ENCODE peak calls at places on chromosome 14, in ten cellular contexts. L, I, K, T, W, P, U, G, A and N are unnamed samples.

GRCh38 chr14:36452850-36453249 is 67.2 kb downstream of the NKX2-1 start:
- DNase-seq in L (no peak), I (no peak), K (no peak), T (no peak), W (no peak), P (no peak), U (no peak), G (no peak), A (no peak), N (no peak)

GRCh38 chr14:67188326-67188725 is 914 bp upstream of the GARIN2 start:
- DNase-seq in L (no peak), I (no peak), K (no peak), T (no peak), W (no peak), P (no peak), U (no peak), G (no peak), A (no peak), N (no peak)

GRCh38 chr14:104724407-104724980 is 465 bp downstream of the ADSS1 start:
- DNase-seq in L (peak), I (no peak), K (peak), T (no peak), W (peak), P (peak), U (peak), G (peak), A (peak), N (peak)

GRCh38 chr14:89921896-89922548 is 32.5 kb downstream of the EFCAB11 start:
- DNase-seq in L (no peak), I (no peak), K (no peak), T (peak), W (no peak), P (no peak), U (no peak), G (no peak), A (no peak), N (no peak)

GRCh38 chr14:68650403-68650994 is 142.4 kb downstream of the ZFP36L1 start:
- DNase-seq in L (no peak), I (no peak), K (no peak), T (no peak), W (no peak), P (no peak), U (no peak), G (peak), A (no peak), N (no peak)

GRCh38 chr14:51554953-51555352 is 96.8 kb upstream of the FRMD6 start:
- DNase-seq in L (no peak), I (no peak), K (peak), T (peak), W (no peak), P (no peak), U (no peak), G (no peak), A (no peak), N (no peak)

GRCh38 chr14:58789106-58789505 is 151.3 kb downstream of the DACT1 start:
- DNase-seq in L (no peak), I (no peak), K (no peak), T (no peak), W (no peak), P (no peak), U (no peak), G (no peak), A (no peak), N (no peak)

GRCh38 chr14:96710060-96710636 is 87.0 kb upstream of the VRK1 start:
- DNase-seq in L (no peak), I (no peak), K (no peak), T (no peak), W (no peak), P (no peak), U (peak), G (no peak), A (no peak), N (no peak)

GRCh38 chr14:104978774-104979691 is 859 bp upstream of the AHNAK2 start:
- DNase-seq in L (no peak), I (no peak), K (no peak), T (no peak), W (no peak), P (no peak), U (no peak), G (peak), A (peak), N (no peak)

GRCh38 chr14:23056257-23056955 is 914 bp downstream of the CDH24 start:
- DNase-seq in L (peak), I (peak), K (peak), T (peak), W (peak), P (peak), U (peak), G (peak), A (peak), N (peak)

GRCh38 chr14:48275301-48275700 is 599.9 kb upstream of the MDGA2 start:
- DNase-seq in L (no peak), I (no peak), K (no peak), T (no peak), W (no peak), P (no peak), U (no peak), G (no peak), A (no peak), N (no peak)

GRCh38 chr14:103801459-103801858 is 45.9 kb downstream of the PPP1R13B start:
- DNase-seq in L (no peak), I (peak), K (no peak), T (peak), W (no peak), P (no peak), U (no peak), G (no peak), A (no peak), N (no peak)

GRCh38 chr14:105026033-105026785 is 5.3 kb upstream of the CDCA4 start:
- DNase-seq in L (no peak), I (no peak), K (no peak), T (peak), W (no peak), P (no peak), U (peak), G (no peak), A (no peak), N (peak)

GRCh38 chr14:30017370-30017993 is 89.8 kb upstream of the PRKD1 start:
- DNase-seq in L (no peak), I (no peak), K (no peak), T (no peak), W (no peak), P (no peak), U (no peak), G (no peak), A (no peak), N (no peak)

GRCh38 chr14:39264558-39264957 is 30.8 kb downstream of the MIA2 start:
- DNase-seq in L (no peak), I (no peak), K (no peak), T (peak), W (no peak), P (no peak), U (no peak), G (no peak), A (no peak), N (no peak)

GRCh38 chr14:70098257-70098809 is 90.4 kb downstream of the SLC8A3 start:
- DNase-seq in L (no peak), I (no peak), K (no peak), T (peak), W (no peak), P (no peak), U (no peak), G (no peak), A (no peak), N (no peak)

GRCh38 chr14:99040047-99040446 is 231.9 kb downstream of the BCL11B start:
- DNase-seq in L (no peak), I (no peak), K (no peak), T (no peak), W (no peak), P (no peak), U (no peak), G (no peak), A (no peak), N (no peak)

GRCh38 chr14:58574623-58575022 is 63.1 kb upstream of the DACT1 start:
- DNase-seq in L (no peak), I (no peak), K (peak), T (no peak), W (no peak), P (no peak), U (no peak), G (no peak), A (no peak), N (no peak)

GRCh38 chr14:102231476-102232347 is 73.3 kb downstream of the MOK start:
- DNase-seq in L (no peak), I (no peak), K (no peak), T (no peak), W (no peak), P (no peak), U (no peak), G (no peak), A (no peak), N (no peak)

GRCh38 chr14:35822501-35822900 is 3.6 kb upstream of the BRMS1L start:
- DNase-seq in L (no peak), I (no peak), K (no peak), T (no peak), W (no peak), P (no peak), U (no peak), G (no peak), A (no peak), N (no peak)

GRCh38 chr14:96091149-96091693 is 52.1 kb downstream of the C14orf132 start:
- DNase-seq in L (no peak), I (no peak), K (no peak), T (no peak), W (no peak), P (no peak), U (no peak), G (no peak), A (no peak), N (no peak)

GRCh38 chr14:99132821-99133562 is 139.0 kb downstream of the BCL11B start:
- DNase-seq in L (no peak), I (no peak), K (no peak), T (no peak), W (no peak), P (no peak), U (no peak), G (no peak), A (no peak), N (no peak)

GRCh38 chr14:63672417-63673180 is 30.9 kb upstream of the WDR89 start:
- DNase-seq in L (peak), I (no peak), K (no peak), T (no peak), W (no peak), P (no peak), U (no peak), G (no peak), A (no peak), N (no peak)

GRCh38 chr14:104087505-104087904 is 2.0 kb downstream of the ASPG start:
- DNase-seq in L (no peak), I (no peak), K (no peak), T (no peak), W (no peak), P (no peak), U (no peak), G (peak), A (peak), N (no peak)

GRCh38 chr14:77638738-77639137 is 22.3 kb upstream of the SPTLC2 start:
- DNase-seq in L (no peak), I (no peak), K (peak), T (peak), W (no peak), P (no peak), U (no peak), G (no peak), A (no peak), N (no peak)

GRCh38 chr14:35215110-35215872 is 76.9 kb upstream of the PSMA6 start:
- DNase-seq in L (no peak), I (no peak), K (peak), T (peak), W (no peak), P (no peak), U (peak), G (no peak), A (no peak), N (no peak)

GRCh38 chr14:99650189-99650588 is 5.3 kb downstream of the HHIPL1 start:
- DNase-seq in L (no peak), I (no peak), K (no peak), T (no peak), W (no peak), P (no peak), U (no peak), G (no peak), A (no peak), N (no peak)

GRCh38 chr14:105204206-105204930 is 23.3 kb upstream of the NUDT14 start:
- DNase-seq in L (no peak), I (no peak), K (peak), T (no peak), W (peak), P (peak), U (no peak), G (peak), A (peak), N (no peak)

GRCh38 chr14:52907949-52908348 is 42.9 kb downstream of the FERMT2 start:
- DNase-seq in L (no peak), I (no peak), K (no peak), T (no peak), W (no peak), P (no peak), U (no peak), G (no peak), A (no peak), N (no peak)

GRCh38 chr14:40629144-40629543 is 977.5 kb upstream of the LRFN5 start:
- DNase-seq in L (no peak), I (no peak), K (no peak), T (no peak), W (no peak), P (no peak), U (no peak), G (no peak), A (no peak), N (no peak)

GRCh38 chr14:98835825-98836100 is 436.2 kb downstream of the BCL11B start:
- DNase-seq in L (no peak), I (no peak), K (no peak), T (no peak), W (no peak), P (no peak), U (no peak), G (no peak), A (no peak), N (no peak)

GRCh38 chr14:93977790-93978581 is 1.6 kb upstream of the ASB2 start:
- DNase-seq in L (no peak), I (peak), K (no peak), T (no peak), W (no peak), P (no peak), U (peak), G (no peak), A (no peak), N (peak)

GRCh38 chr14:94173471-94173884 is 644 bp upstream of the PPP4R4 start:
- DNase-seq in L (peak), I (no peak), K (no peak), T (no peak), W (no peak), P (no peak), U (no peak), G (peak), A (peak), N (peak)

GRCh38 chr14:53902307-53902706 is 54.3 kb downstream of the BMP4 start:
- DNase-seq in L (no peak), I (no peak), K (no peak), T (no peak), W (no peak), P (no peak), U (no peak), G (no peak), A (no peak), N (no peak)

GRCh38 chr14:30550335-30550734 is 8.6 kb upstream of the G2E3 start:
- DNase-seq in L (no peak), I (no peak), K (no peak), T (peak), W (no peak), P (no peak), U (no peak), G (no peak), A (no peak), N (no peak)

DNA sequence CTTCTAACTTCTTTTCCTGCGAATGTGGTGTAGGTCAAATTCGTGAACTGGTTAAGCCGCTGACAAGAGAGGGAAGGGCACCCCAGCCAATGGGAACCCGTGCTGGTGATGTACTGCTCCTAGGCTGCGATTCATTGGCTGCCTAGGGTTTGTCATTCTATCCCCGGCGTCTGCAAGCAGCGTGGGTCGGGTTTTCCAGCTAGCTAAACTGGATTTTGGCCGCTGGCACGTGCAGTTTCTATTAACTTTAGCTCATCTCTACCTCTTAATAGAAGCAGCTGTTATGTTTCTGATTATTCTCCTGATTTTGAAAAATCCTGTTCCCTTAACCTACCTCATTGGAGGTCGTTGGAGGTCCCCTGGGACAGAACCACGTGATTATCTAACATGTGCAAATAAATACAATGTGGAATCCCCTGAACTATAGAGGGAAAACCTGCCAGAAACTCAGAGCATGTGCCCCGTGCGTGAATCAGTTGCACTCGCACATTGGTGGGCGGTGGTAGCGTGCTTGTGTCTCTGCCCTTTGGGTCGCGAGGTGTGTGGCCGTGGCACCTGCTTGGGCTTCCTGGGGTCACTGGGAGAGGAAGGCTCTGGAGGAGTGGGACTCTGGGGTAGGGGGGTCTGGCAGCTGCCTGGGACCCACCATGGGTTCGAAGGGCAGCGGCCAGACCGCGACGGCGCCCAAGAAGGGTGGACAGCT is 876 bp upstream of the PPM1A start:
- DNase-seq in L (peak), I (peak), K (peak), T (peak), W (peak), P (peak), U (peak), G (peak), A (peak), N (peak)
- TF ChIP-seq CTCF in L (no peak), I (no peak), K (no peak), T (no peak), W (no peak), P (no peak), U (no peak), G (no peak), A (no peak), N (no peak)

GRCh38 chr14:100904307-100905019 is 941 bp upstream of the RTL1 start:
- DNase-seq in L (peak), I (no peak), K (peak), T (no peak), W (no peak), P (no peak), U (peak), G (peak), A (peak), N (no peak)
- TF ChIP-seq CTCF in L (no peak), I (no peak), K (peak), T (peak), W (no peak), P (no peak), U (no peak), G (no peak), A (no peak), N (no peak)

GRCh38 chr14:56487761-56488160 is 91.8 kb upstream of the TMEM260 start:
- DNase-seq in L (no peak), I (no peak), K (no peak), T (peak), W (no peak), P (no peak), U (no peak), G (no peak), A (no peak), N (no peak)

GRCh38 chr14:56487090-56487667 is 92.4 kb upstream of the TMEM260 start:
- DNase-seq in L (no peak), I (no peak), K (peak), T (peak), W (no peak), P (no peak), U (no peak), G (no peak), A (no peak), N (no peak)

GRCh38 chr14:56488306-56488705 is 91.3 kb upstream of the TMEM260 start:
- DNase-seq in L (no peak), I (no peak), K (no peak), T (no peak), W (no peak), P (no peak), U (no peak), G (no peak), A (no peak), N (no peak)

GRCh38 chr14:56482306-56482705 is 97.3 kb upstream of the TMEM260 start:
- DNase-seq in L (peak), I (peak), K (peak), T (peak), W (no peak), P (no peak), U (no peak), G (no peak), A (no peak), N (peak)
- TF ChIP-seq CTCF in L (peak), I (no peak), K (peak), T (peak), W (no peak), P (no peak), U (no peak), G (no peak), A (no peak), N (peak)

DNA sequence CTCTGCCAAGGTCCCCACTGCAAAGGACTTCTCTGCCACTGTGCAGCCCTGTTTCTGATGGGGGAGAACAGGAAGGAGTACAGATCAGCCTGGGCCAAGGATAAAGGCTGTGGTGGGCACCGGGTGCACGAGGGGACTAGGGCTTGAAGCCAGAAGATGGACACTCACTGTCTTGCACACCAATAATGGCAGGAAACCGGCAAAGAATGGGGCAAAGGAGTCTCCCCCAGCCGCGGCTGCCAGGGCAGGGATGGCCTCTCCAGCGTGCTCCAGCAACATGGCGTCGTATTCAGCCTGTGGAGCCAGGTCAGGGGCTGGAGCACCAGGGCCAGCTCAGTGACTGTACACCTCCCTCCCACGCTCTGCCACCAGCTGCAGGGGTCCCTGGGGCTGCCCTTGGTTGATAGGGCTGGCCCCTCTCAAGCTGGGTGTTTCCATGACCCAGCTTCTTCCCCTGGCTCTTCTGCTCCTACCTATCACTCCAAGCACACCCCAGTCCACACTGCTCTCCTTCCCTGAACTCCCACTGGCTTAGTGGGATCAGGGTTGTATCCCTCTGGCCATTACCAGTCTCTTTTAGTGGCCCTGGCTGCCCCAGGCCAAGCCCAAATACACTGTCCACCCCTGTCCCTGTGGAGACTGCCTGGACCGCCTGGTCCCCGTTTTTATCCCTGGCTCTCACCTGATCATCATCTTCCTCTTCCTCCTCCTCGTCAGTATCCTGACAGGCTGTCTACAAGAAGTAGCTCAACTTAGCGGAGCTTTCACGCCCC is 6.3 kb downstream of the IPO4 start:
- DNase-seq in L (no peak), I (no peak), K (no peak), T (no peak), W (no peak), P (no peak), U (no peak), G (no peak), A (no peak), N (no peak)
- TF ChIP-seq CTCF in L (no peak), I (no peak), K (no peak), T (no peak), W (no peak), P (no peak), U (no peak), G (no peak), A (no peak), N (no peak)

GRCh38 chr14:74786916-74787315 is 23.8 kb downstream of the YLPM1 start:
- DNase-seq in L (no peak), I (no peak), K (no peak), T (peak), W (no peak), P (no peak), U (no peak), G (no peak), A (no peak), N (no peak)
- TF ChIP-seq CTCF in L (no peak), I (no peak), K (no peak), T (peak), W (no peak), P (no peak), U (no peak), G (no peak), A (no peak), N (no peak)

GRCh38 chr14:71730471-71730870 is 201.8 kb upstream of the RGS6 start:
- DNase-seq in L (no peak), I (no peak), K (no peak), T (no peak), W (no peak), P (no peak), U (no peak), G (no peak), A (no peak), N (no peak)
- TF ChIP-seq CTCF in L (no peak), I (no peak), K (no peak), T (no peak), W (no peak), P (no peak), U (no peak), G (no peak), A (no peak), N (no peak)

GRCh38 chr14:78904094-78904493 is 733.9 kb downstream of the NRXN3 start:
- DNase-seq in L (no peak), I (no peak), K (peak), T (no peak), W (no peak), P (no peak), U (no peak), G (no peak), A (no peak), N (no peak)
- TF ChIP-seq CTCF in L (no peak), I (no peak), K (no peak), T (no peak), W (no peak), P (no peak), U (no peak), G (no peak), A (no peak), N (no peak)

DNA sequence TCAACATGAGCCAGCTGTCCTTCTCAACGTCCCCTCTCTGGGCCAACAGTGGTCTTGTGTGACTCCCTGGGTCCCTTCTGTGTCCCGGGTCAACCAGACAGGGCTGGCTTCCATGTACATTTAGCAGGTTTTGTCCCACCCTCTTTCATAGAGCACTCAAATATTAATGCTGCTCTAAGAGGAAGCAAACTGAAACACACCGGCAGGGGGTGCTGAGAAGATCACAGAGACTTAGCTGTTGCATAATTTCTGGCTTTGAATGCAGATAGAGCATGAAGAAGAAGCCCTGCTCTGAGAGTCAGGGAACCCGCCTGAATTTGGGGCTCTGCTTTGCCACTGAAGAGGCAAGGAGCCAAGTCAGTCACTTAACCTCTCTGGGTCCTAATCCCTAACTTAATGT is 138.7 kb downstream of the ESRRB start:
- DNase-seq in L (peak), I (peak), K (peak), T (peak), W (no peak), P (no peak), U (peak), G (no peak), A (no peak), N (peak)
- TF ChIP-seq CTCF in L (no peak), I (no peak), K (peak), T (peak), W (peak), P (no peak), U (peak), G (no peak), A (no peak), N (no peak)